ENCODE peak calls at places on chromosomes 6 and 20, in five cellular contexts. X is heart right ventricle, I is AG09309, L is SJSA1, O is pancreas. F is an unnamed sample.

GRCh38 chr6:89353702-89354392 is 1.3 kb upstream of the UBE2J1 start:
- DNase-seq in X (no peak), I (no peak), L (no peak), O (no peak), F (peak; percentile 84)

GRCh38 chr6:157981395-157982296 is at the start of gene SYNJ2:
- DNase-seq in O (peak; percentile 93), L (peak; percentile 78), I (no peak), X (peak; percentile 78), F (peak; percentile 89)

GRCh38 chr20:44540834-44541233 is 19.0 kb upstream of the SERINC3 start:
- DNase-seq in L (no peak), X (no peak), I (no peak), O (no peak), F (no peak)

GRCh38 chr20:54510546-54511129 is 35.2 kb downstream of the DOK5 start:
- DNase-seq in X (peak; percentile 19), O (no peak), L (no peak), I (no peak), F (peak; percentile 49)

GRCh38 chr20:10385850-10386544 is 48.0 kb downstream of the MKKS start:
- DNase-seq in X (no peak), L (no peak), O (no peak), I (no peak), F (no peak)

GRCh38 chr6:170052991-170053821 is 237.7 kb downstream of the DLL1 start:
- DNase-seq in X (no peak), O (peak; percentile 42), L (no peak), I (no peak), F (no peak)

GRCh38 chr6:16276991-16277981 is 38.9 kb downstream of the GMPR start:
- DNase-seq in O (no peak), L (peak; percentile 97), I (peak; percentile 52), X (peak; percentile 70), F (peak; percentile 84)

GRCh38 chr20:57592263-57593092 is 27.7 kb downstream of the ZBP1 start:
- DNase-seq in I (no peak), O (no peak), L (no peak), X (no peak), F (no peak)

GRCh38 chr6:140320081-140320798 is 945.8 kb upstream of the CITED2 start:
- DNase-seq in L (peak; percentile 10), X (no peak), O (no peak), I (no peak), F (no peak)

GRCh38 chr20:37567331-37567665 is 39.6 kb upstream of the BLCAP start:
- DNase-seq in O (no peak), X (no peak), L (no peak), I (no peak), F (no peak)

GRCh38 chr20:58891076-58891685 is 38.7 kb downstream of the GNAS start:
- DNase-seq in O (peak; percentile 86), L (no peak), I (no peak), X (peak; percentile 85), F (peak; percentile 91)

GRCh38 chr6:33837971-33838665 is 34.3 kb upstream of the MLN start:
- DNase-seq in I (no peak), X (no peak), O (no peak), L (peak; percentile 46), F (peak; percentile 34)

GRCh38 chr6:33838979-33839378 is 35.2 kb upstream of the MLN start:
- DNase-seq in L (no peak), I (no peak), X (no peak), O (no peak), F (no peak)

GRCh38 chr6:33841070-33841469 is 37.3 kb upstream of the MLN start:
- DNase-seq in L (no peak), O (no peak), X (no peak), I (no peak), F (no peak)

GRCh38 chr6:33840064-33840926 is 36.5 kb upstream of the MLN start:
- DNase-seq in I (peak; percentile 91), X (no peak), O (no peak), L (peak; percentile 93), F (no peak)

DNA sequence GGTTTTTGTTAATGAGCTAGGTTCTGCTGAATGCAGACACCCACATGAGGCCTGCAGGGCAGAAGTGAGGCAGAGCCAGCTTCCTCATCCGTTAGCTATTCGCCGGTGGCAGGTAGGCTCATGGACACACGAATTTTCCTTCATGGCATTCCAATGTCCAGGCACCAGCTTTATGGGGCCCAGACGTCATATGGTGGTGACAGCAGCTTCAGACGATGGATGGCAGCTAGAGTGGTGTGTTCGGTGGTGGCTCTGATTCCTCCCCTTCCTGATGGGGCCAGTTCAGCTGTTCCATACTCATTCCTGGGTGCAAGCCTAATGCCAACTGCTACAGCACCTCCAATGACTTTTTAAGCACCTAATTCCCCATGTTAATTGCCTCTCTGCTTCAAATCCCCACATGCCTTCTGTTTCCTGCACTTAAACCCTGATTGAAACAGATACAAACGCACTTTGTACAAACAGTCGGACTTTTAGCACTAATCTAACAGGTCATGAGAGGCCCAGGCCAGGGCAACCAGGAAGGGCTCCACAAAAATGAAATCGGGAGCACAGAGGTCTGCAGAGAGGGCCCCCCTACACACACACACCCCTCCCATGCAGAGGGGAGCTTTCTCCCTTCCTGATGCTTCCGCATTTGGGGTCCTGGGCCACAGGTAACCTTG is 35.7 kb upstream of the MLN start:
- DNase-seq in I (no peak), L (no peak), O (no peak), X (no peak), F (no peak)
- H3K4me3 ChIP-seq in I (no peak overlapping the region), L (no peak overlapping the region), O (no peak overlapping the region), X (no peak overlapping the region), F (no peak overlapping the region)

DNA sequence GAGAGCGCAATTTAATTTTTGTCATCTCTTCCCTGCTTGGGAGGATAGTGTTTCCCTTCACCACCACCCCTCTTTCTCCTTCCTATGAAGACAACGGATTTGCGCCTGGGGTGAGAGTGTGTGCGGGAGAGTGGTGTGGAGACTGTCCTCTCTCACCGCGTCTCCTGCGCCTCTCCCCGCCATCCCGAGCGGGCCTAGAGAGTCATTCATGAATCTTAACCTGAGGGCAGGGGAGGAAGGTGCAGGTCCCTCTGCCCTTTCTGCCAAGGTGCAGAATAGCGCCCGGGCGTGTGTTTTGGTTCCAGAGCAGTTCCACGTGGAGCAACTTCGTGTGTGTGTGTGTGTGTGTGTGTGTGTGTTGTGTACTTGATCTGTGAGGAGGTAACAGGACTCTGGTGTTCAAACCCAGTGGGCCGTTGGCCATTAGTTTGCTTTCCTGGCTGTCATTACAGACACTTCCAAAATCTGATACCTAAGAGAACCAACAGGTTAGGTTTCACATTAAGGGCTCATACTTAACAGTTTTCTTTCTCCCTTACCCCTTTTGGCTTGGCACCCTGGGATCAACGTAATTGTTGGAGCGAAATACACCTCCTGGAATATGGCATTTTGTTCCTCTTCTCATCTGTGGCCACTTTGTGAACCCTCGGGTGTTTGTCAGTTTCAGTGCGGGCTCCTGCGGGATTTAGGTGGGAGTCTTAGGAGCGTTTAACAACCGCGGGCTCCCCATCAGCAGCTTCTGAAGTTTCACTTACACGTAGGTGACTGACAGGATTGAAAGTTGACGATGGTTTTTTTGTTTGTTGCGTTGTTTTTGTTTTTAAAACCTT is 1.8 kb downstream of the EYA4 start:
- DNase-seq in O (peak; percentile 18), L (no peak), I (no peak), X (peak; percentile 13), F (peak; percentile 66)
- H3K4me3 ChIP-seq in O (no peak overlapping the region), L (no peak overlapping the region), I (no peak overlapping the region), X (peak overlapping the region; percentile 60), F (peak overlapping the region; percentile 67)

GRCh38 chr20:45940469-45940868 is 6.0 kb downstream of the PCIF1 start:
- DNase-seq in L (no peak), X (no peak), I (no peak), O (no peak), F (no peak)
- H3K4me3 ChIP-seq in L (no peak overlapping the region), X (no peak overlapping the region), I (no peak overlapping the region), O (no peak overlapping the region), F (no peak overlapping the region)

GRCh38 chr6:134177236-134177635 is 124.8 kb upstream of the SLC2A12 start:
- DNase-seq in X (no peak), I (no peak), L (no peak), O (no peak), F (no peak)

GRCh38 chr6:134177753-134178229 is 125.4 kb upstream of the SLC2A12 start:
- DNase-seq in O (no peak), X (no peak), L (no peak), I (peak; percentile 83), F (no peak)

GRCh38 chr6:134175532-134176282 is 123.3 kb upstream of the SLC2A12 start:
- DNase-seq in X (peak; percentile 82), O (peak; percentile 91), L (peak; percentile 88), I (no peak), F (peak; percentile 82)

GRCh38 chr6:134176283-134176975 is 124.0 kb upstream of the SLC2A12 start:
- DNase-seq in L (no peak), I (no peak), O (peak; percentile 83), X (peak; percentile 66), F (peak; percentile 69)

DNA sequence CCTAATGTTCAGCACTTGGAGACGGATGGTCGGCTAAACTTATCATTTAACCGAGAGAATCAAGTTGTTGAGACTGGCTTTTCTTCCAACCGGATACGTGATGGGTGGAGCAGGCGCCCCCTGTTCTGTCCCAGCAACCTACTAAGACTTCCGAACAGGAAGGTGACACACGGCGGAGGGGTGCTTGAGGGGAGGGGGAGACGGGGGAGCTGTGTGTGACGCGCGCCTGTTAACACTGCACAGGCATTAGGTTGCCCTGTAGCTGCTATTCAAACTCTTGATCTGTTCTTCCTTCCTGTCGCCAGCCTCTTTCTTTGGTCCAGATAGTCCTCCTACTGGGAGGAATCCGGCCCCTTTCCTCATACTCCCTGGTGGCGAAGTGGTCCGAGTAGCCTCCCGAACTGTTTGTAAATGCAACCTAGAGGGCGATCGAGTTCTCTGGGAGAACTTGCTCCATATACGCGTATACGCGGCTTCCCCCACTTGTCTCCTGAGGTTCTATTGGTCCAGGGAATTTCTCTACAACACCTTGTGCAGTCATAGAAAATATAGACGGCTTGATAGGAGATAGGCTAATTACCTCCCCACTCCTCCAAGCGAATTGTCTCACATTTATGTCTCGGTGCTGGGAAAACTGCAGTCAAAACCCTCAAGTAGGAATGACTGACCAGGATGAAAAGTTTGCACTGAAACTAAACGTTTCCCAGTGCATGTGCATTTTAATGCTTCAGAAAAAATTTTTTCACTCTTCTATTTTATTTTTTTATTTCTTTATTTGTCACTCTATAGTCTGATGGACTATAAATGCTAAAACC is 126.0 kb upstream of the SLC2A12 start:
- DNase-seq in I (peak; percentile 82), O (no peak), L (peak; percentile 91), X (peak; percentile 63), F (peak; percentile 95)
- H3K4me3 ChIP-seq in I (peak overlapping the region; percentile 50), O (peak overlapping the region; percentile 38), L (peak overlapping the region; percentile 33), X (peak overlapping the region; percentile 52), F (peak overlapping the region; percentile 37)

F was measured in neural progenitor cell.